ENCODE peak calls at places on chromosomes 12 and 14, in five cellular contexts. P is RWPE1; H is endothelial cell; Y is activated naive CD8-positive, alpha-beta T cell treated with anti-CD3 and anti-CD28 coated beads, Interleukin-2, amount 50 U/mL, for 24 hours; U is globus pallidus. K is an unnamed sample.

GRCh38 chr14:57227083-57227482 is 41.6 kb downstream of the EXOC5 start:
- DNase-seq in P (no peak), H (no peak), Y (no peak), U (no peak), K (no peak)

GRCh38 chr14:72810201-72810600 is 83.7 kb downstream of the DPF3 start:
- DNase-seq in P (no peak), H (no peak), Y (peak; percentile 74), U (no peak), K (no peak)

GRCh38 chr12:52809166-52809565 is 4.8 kb downstream of the KRT4 start:
- DNase-seq in P (no peak), H (no peak), Y (no peak), U (no peak), K (no peak)

GRCh38 chr12:131845121-131845520 is 16.9 kb downstream of the MMP17 start:
- DNase-seq in P (no peak), H (no peak), Y (no peak), U (no peak), K (no peak)

GRCh38 chr14:78310263-78310662 is 140.1 kb downstream of the NRXN3 start:
- DNase-seq in P (no peak), H (no peak), Y (no peak), U (no peak), K (no peak)

GRCh38 chr14:59900536-59900935 is 19.4 kb upstream of the LRRC9 start:
- DNase-seq in P (no peak), H (no peak), Y (no peak), U (no peak), K (no peak)

GRCh38 chr14:99595524-99595923 is 8.5 kb downstream of the CCDC85C start:
- DNase-seq in P (no peak), H (no peak), Y (no peak), U (no peak), K (no peak)

GRCh38 chr14:93105362-93105761 is 10.4 kb downstream of the ITPK1 start:
- DNase-seq in P (no peak), H (no peak), Y (no peak), U (no peak), K (no peak)

GRCh38 chr14:30656190-30656632 is 34.1 kb downstream of the SCFD1 start:
- DNase-seq in P (peak; percentile 34), H (peak; percentile 54), Y (peak; percentile 22), U (peak; percentile 13), K (no peak)

K was measured in DMS 273 treated with DMSO at 0.1 percent for 48 hours.